ENCODE peak calls at places on chromosome 7, in ten cellular contexts. C is breast epithelium, P is HepG2, O is HL-60, S is K562, R is Panc1, E is stomach, J is sigmoid colon, B is upper lobe of left lung, A is GM23338. M is an unnamed sample.

GRCh38 chr7:85851571-85852193 is 664.8 kb upstream of the SEMA3D start:
- DNase-seq in C (no peak), S (no peak), E (no peak), A (peak; percentile 42), R (no peak), J (no peak), B (no peak), O (no peak), P (peak; percentile 16), M (no peak)

GRCh38 chr7:130063036-130063435 is 7.3 kb upstream of the KLHDC10 start:
- DNase-seq in P (peak; percentile 50), A (peak; percentile 92), J (no peak), C (no peak), B (no peak), O (no peak), R (no peak), S (peak; percentile 77), E (peak; percentile 50), M (no peak)

GRCh38 chr7:499853-500485 is 19.7 kb downstream of the PDGFA start:
- DNase-seq in B (peak; percentile 74), O (no peak), R (no peak), P (no peak), S (no peak), A (no peak), C (no peak), J (peak; percentile 45), E (no peak), M (no peak)

GRCh38 chr7:42151309-42151708 is 85.7 kb downstream of the GLI3 start:
- DNase-seq in S (no peak), A (no peak), E (no peak), C (peak; percentile 32), R (no peak), B (no peak), P (no peak), J (no peak), O (no peak), M (peak; percentile 15)

GRCh38 chr7:69674701-69675182 is 76.5 kb downstream of the AUTS2 start:
- DNase-seq in J (no peak), C (no peak), A (no peak), E (no peak), B (no peak), R (no peak), O (no peak), S (no peak), P (no peak), M (peak; percentile 26)

GRCh38 chr7:74272305-74273038 is 16.7 kb upstream of the CLIP2 start:
- DNase-seq in S (peak; percentile 84), R (no peak), E (peak; percentile 45), J (peak; percentile 90), C (peak; percentile 34), B (no peak), A (peak; percentile 70), P (no peak), O (peak; percentile 91), M (no peak)

GRCh38 chr7:80127412-80128150 is 7.0 kb upstream of the GNAI1 start:
- DNase-seq in B (no peak), O (no peak), C (no peak), P (peak; percentile 37), R (no peak), J (no peak), E (no peak), A (peak; percentile 91), S (no peak), M (no peak)

GRCh38 chr7:34451923-34452322 is 206.1 kb upstream of the NPSR1 start:
- DNase-seq in B (no peak), E (no peak), R (no peak), P (no peak), J (no peak), S (no peak), C (no peak), A (no peak), O (no peak), M (no peak)

GRCh38 chr7:92973964-92974363 is 137.6 kb upstream of the CDK6 start:
- DNase-seq in J (no peak), O (no peak), R (no peak), C (no peak), S (no peak), E (no peak), A (no peak), P (no peak), B (no peak), M (no peak)

GRCh38 chr7:2242541-2243482 is 786 bp downstream of the NUDT1 start:
- DNase-seq in B (no peak), R (no peak), C (no peak), E (no peak), O (no peak), J (no peak), S (peak; percentile 59), P (peak; percentile 26), A (peak; percentile 61), M (no peak)

GRCh38 chr7:132750530-132751281 is 174.4 kb upstream of the PLXNA4 start:
- DNase-seq in O (no peak), S (no peak), R (no peak), E (no peak), P (no peak), B (no peak), A (peak; percentile 21), J (no peak), C (no peak), M (no peak)

GRCh38 chr7:23100697-23101096 is 4.9 kb upstream of the KLHL7 start:
- DNase-seq in A (peak; percentile 72), J (no peak), S (peak; percentile 17), E (no peak), R (no peak), P (peak; percentile 28), B (no peak), O (no peak), C (no peak), M (no peak)

GRCh38 chr7:135774284-135774683 is 25.7 kb upstream of the FAM180A start:
- DNase-seq in R (peak; percentile 12), P (peak; percentile 14), C (peak; percentile 45), A (no peak), B (no peak), S (no peak), J (no peak), O (no peak), E (no peak), M (peak; percentile 68)
- TF ChIP-seq POLR2AphosphoS5 in R (no peak), P (no peak), C (no peak), A (no peak), B (no peak), S (no peak), J (no peak), O (no peak), E (peak; percentile 6), M (peak; percentile 92)

DNA sequence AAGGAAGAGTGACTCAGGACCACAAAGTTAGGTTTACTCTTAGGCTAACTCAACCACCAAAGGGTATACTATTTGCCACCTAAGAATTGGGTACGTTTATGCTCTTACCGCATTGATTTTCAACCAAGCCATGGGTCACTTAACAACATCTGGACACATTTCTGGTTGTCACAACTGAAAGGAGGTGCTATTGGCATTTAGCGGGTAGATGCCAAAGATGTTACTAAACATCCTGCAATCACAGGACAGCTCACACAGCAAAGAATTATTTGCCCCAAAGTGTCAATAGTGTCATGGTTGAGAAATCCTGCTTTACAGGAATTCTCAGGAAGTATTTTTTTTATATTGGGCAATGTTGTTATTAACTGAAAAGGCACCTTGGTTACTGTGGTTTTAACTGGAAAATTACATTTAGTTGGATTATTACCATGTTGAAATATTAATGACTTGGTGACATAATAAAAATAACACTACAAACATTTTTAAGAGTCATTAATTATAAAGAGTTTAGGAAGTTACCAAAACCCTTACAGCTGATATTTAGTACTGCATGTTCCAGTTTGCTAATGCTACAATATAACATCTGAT is 185.0 kb upstream of the TMEM196 start:
- DNase-seq in P (peak; percentile 1), E (no peak), A (no peak), B (no peak), C (peak; percentile 25), J (no peak), S (no peak), O (no peak), R (peak; percentile 59), M (no peak)
- TF ChIP-seq POLR2AphosphoS5 in P (no peak), E (no peak), A (no peak), B (no peak), C (peak; percentile 15), J (no peak), S (no peak), O (no peak), R (no peak), M (no peak)

GRCh38 chr7:26855421-26855820 is 9.0 kb downstream of the SKAP2 start:
- DNase-seq in S (no peak), B (no peak), C (no peak), P (no peak), E (no peak), O (no peak), A (no peak), R (no peak), J (no peak), M (no peak)

GRCh38 chr7:26857170-26857533 is 7.2 kb downstream of the SKAP2 start:
- DNase-seq in E (no peak), O (no peak), J (no peak), S (no peak), R (no peak), A (no peak), C (no peak), B (peak; percentile 20), P (no peak), M (no peak)

GRCh38 chr7:26856481-26856880 is 7.9 kb downstream of the SKAP2 start:
- DNase-seq in R (no peak), E (no peak), C (no peak), B (no peak), O (no peak), S (no peak), A (no peak), P (no peak), J (no peak), M (no peak)

GRCh38 chr7:26854932-26855331 is 9.5 kb downstream of the SKAP2 start:
- DNase-seq in B (no peak), J (no peak), E (no peak), S (no peak), O (no peak), A (no peak), P (no peak), C (no peak), R (no peak), M (no peak)

GRCh38 chr7:26853788-26854393 is 10.5 kb downstream of the SKAP2 start:
- DNase-seq in J (no peak), E (no peak), R (no peak), C (no peak), A (peak; percentile 28), S (no peak), B (no peak), O (no peak), P (peak; percentile 14), M (no peak)
- TF ChIP-seq POLR2AphosphoS5 in J (peak; percentile 8), E (no peak), R (no peak), C (no peak), A (no peak), S (no peak), B (no peak), O (no peak), P (no peak), M (peak; percentile 26)

GRCh38 chr7:48090095-48090805 is 1.2 kb downstream of the UPP1 start:
- DNase-seq in J (peak; percentile 78), A (peak; percentile 77), B (peak; percentile 86), O (no peak), C (no peak), S (no peak), E (no peak), P (no peak), R (no peak), M (no peak)
- TF ChIP-seq POLR2AphosphoS5 in J (no peak), A (no peak), B (peak; percentile 38), O (no peak), C (no peak), S (no peak), E (no peak), P (no peak), R (no peak), M (no peak)

M was measured in prostate gland.